ENCODE peak calls at places on chromosomes 1 and 21, in five cellular contexts. V, A, P, N and Q are unnamed samples.

GRCh38 chr1:192669174-192669573 is 33.2 kb downstream of the RGS13 start:
- DNase-seq in V (no peak), A (no peak), P (no peak), N (no peak), Q (no peak)

GRCh38 chr21:14591882-14592281 is 45.8 kb upstream of the SAMSN1 start:
- DNase-seq in V (peak; percentile 28), A (no peak), P (peak; percentile 66), N (no peak), Q (peak; percentile 60)

GRCh38 chr1:183739640-183740385 is 65.1 kb upstream of the RGL1 start:
- DNase-seq in V (no peak), A (no peak), P (peak; percentile 52), N (no peak), Q (no peak)

GRCh38 chr1:42933060-42933586 is 25.5 kb downstream of the SLC2A1 start:
- DNase-seq in V (no peak), A (no peak), P (no peak), N (no peak), Q (no peak)

GRCh38 chr1:52288286-52288685 is 77.7 kb downstream of the CC2D1B start:
- DNase-seq in V (no peak), A (peak; percentile 6), P (peak; percentile 10), N (no peak), Q (no peak)

GRCh38 chr1:12473596-12474329 is 144.2 kb downstream of the DHRS3 start:
- DNase-seq in V (no peak), A (peak; percentile 44), P (peak; percentile 30), N (no peak), Q (peak; percentile 61)

GRCh38 chr1:17551755-17552234 is 12.3 kb downstream of the ARHGEF10L start:
- DNase-seq in V (no peak), A (no peak), P (peak; percentile 63), N (no peak), Q (peak; percentile 33)

GRCh38 chr1:8018492-8019228 is 7.4 kb downstream of the ERRFI1 start:
- DNase-seq in V (no peak), A (no peak), P (peak; percentile 21), N (no peak), Q (no peak)

GRCh38 chr1:156963621-156964020 is 43.2 kb downstream of the LRRC71 start:
- DNase-seq in V (peak; percentile 53), A (no peak), P (peak; percentile 3), N (no peak), Q (no peak)

GRCh38 chr21:39094847-39095525 is 88.3 kb downstream of the PSMG1 start:
- DNase-seq in V (no peak), A (peak; percentile 88), P (peak; percentile 82), N (no peak), Q (peak; percentile 23)

GRCh38 chr21:26769613-26770188 is 75.5 kb downstream of the ADAMTS1 start:
- DNase-seq in V (no peak), A (peak; percentile 16), P (peak; percentile 84), N (no peak), Q (no peak)

GRCh38 chr1:40363721-40364120 is 9.8 kb upstream of the SMAP2 start:
- DNase-seq in V (no peak), A (no peak), P (no peak), N (no peak), Q (no peak)

GRCh38 chr1:198523183-198523942 is 17.1 kb downstream of the ATP6V1G3 start:
- DNase-seq in V (peak; percentile 70), A (no peak), P (no peak), N (no peak), Q (no peak)

GRCh38 chr1:43172532-43172972 is 422 bp downstream of the CFAP57 start:
- DNase-seq in V (no peak), A (peak; percentile 84), P (peak; percentile 89), N (peak; percentile 75), Q (peak; percentile 92)

GRCh38 chr21:34724857-34725195 is 56.0 kb downstream of the CLIC6 start:
- DNase-seq in V (no peak), A (no peak), P (no peak), N (no peak), Q (no peak)

GRCh38 chr1:155191904-155192303 is 15.8 kb downstream of the THBS3 start:
- DNase-seq in V (no peak), A (no peak), P (no peak), N (no peak), Q (peak; percentile 59)

GRCh38 chr1:18109756-18110597 is 2.4 kb downstream of the IGSF21 start:
- DNase-seq in V (no peak), A (peak; percentile 18), P (no peak), N (peak; percentile 65), Q (peak; percentile 83)

GRCh38 chr1:236429715-236430274 is 35.7 kb downstream of the EDARADD start:
- DNase-seq in V (no peak), A (no peak), P (no peak), N (no peak), Q (no peak)

GRCh38 chr1:21781971-21782867 is 730 bp downstream of the USP48 start:
- DNase-seq in V (peak; percentile 73), A (peak; percentile 57), P (peak; percentile 56), N (peak; percentile 53), Q (peak; percentile 69)

GRCh38 chr1:43329995-43330751 is 7.4 kb upstream of the MPL start:
- DNase-seq in V (no peak), A (no peak), P (peak; percentile 46), N (no peak), Q (peak; percentile 87)

GRCh38 chr1:19113362-19114092 is 96.5 kb downstream of the UBR4 start:
- DNase-seq in V (peak; percentile 44), A (peak; percentile 58), P (peak; percentile 19), N (no peak), Q (no peak)

GRCh38 chr21:46564391-46564790 is 40.5 kb downstream of the S100B start:
- DNase-seq in V (no peak), A (no peak), P (no peak), N (no peak), Q (no peak)

GRCh38 chr1:36729289-36729688 is 246.6 kb upstream of the CSF3R start:
- DNase-seq in V (no peak), A (no peak), P (no peak), N (no peak), Q (no peak)

GRCh38 chr1:215970406-215970805 is 403.3 kb downstream of the KCTD3 start:
- DNase-seq in V (no peak), A (no peak), P (peak; percentile 27), N (no peak), Q (no peak)

GRCh38 chr21:41361053-41361785 is 608 bp upstream of the MX2 start:
- DNase-seq in V (no peak), A (no peak), P (no peak), N (peak; percentile 39), Q (no peak)

GRCh38 chr1:237562247-237562823 is 328.4 kb downstream of the ZP4 start:
- DNase-seq in V (peak; percentile 26), A (peak; percentile 75), P (peak; percentile 79), N (no peak), Q (no peak)

GRCh38 chr1:184075040-184076029 is 23.8 kb downstream of the TSEN15 start:
- DNase-seq in V (peak; percentile 31), A (peak; percentile 48), P (peak; percentile 84), N (no peak), Q (no peak)

GRCh38 chr1:169245706-169246105 is 121.9 kb downstream of the NME7 start:
- DNase-seq in V (no peak), A (no peak), P (no peak), N (no peak), Q (no peak)

GRCh38 chr1:48495911-48496310 is 23.9 kb upstream of the SPATA6 start:
- DNase-seq in V (no peak), A (no peak), P (no peak), N (no peak), Q (no peak)

GRCh38 chr1:45550401-45551305 is at the start of gene AKR1A1:
- DNase-seq in V (peak; percentile 87), A (peak; percentile 87), P (peak; percentile 80), N (peak; percentile 88), Q (peak; percentile 96)

GRCh38 chr21:46098303-46099141 is 610 bp downstream of the COL6A2 start:
- DNase-seq in V (no peak), A (no peak), P (no peak), N (peak; percentile 50), Q (peak; percentile 51)

GRCh38 chr1:172976222-172977041 is 74.3 kb downstream of the TNFSF18 start:
- DNase-seq in V (no peak), A (peak; percentile 96), P (peak; percentile 91), N (no peak), Q (no peak)

GRCh38 chr1:100538935-100539835 is 1.2 kb downstream of the GPR88 start:
- DNase-seq in V (no peak), A (peak; percentile 7), P (no peak), N (no peak), Q (peak; percentile 64)

GRCh38 chr21:44354775-44355771 is 1.7 kb downstream of the TRPM2 start:
- DNase-seq in V (no peak), A (no peak), P (no peak), N (no peak), Q (no peak)

GRCh38 chr21:44353200-44353970 is at the start of gene TRPM2:
- DNase-seq in V (no peak), A (no peak), P (peak; percentile 9), N (no peak), Q (peak; percentile 72)

GRCh38 chr21:44352253-44352860 is 1.1 kb upstream of the TRPM2 start:
- DNase-seq in V (no peak), A (no peak), P (no peak), N (no peak), Q (peak; percentile 21)

GRCh38 chr21:44351535-44352252 is 1.7 kb upstream of the TRPM2 start:
- DNase-seq in V (no peak), A (no peak), P (no peak), N (no peak), Q (peak; percentile 42)

GRCh38 chr21:44354001-44354405 is 582 bp downstream of the TRPM2 start:
- DNase-seq in V (no peak), A (no peak), P (no peak), N (no peak), Q (no peak)
- H3K4me3 ChIP-seq in V (peak overlapping the region; percentile 7), A (no peak overlapping the region), P (no peak overlapping the region), N (peak overlapping the region; percentile 11), Q (no peak overlapping the region)

DNA sequence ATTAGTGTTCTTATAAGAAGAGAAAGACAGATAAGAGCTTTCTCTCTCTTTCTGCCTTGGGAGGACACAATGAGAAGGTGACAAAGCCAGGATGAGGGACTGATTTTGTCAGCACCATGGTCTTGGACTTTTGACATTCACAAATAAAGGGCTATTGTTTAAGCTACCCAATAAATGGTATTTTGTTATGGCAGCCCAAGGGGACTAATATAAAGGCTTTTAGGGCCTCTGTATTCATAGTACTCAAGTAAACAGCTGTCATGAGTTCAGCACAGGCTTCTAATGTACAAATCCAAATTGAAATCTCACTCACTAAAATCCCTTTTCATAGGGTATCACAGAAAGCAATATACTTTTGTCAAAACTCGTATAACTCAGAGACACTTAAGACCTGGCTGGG is 242.7 kb downstream of the FAF1 start:
- DNase-seq in V (no peak), A (no peak), P (no peak), N (no peak), Q (no peak)
- H3K27ac ChIP-seq in V (no peak overlapping the region), A (no peak overlapping the region), P (no peak overlapping the region), N (no peak overlapping the region), Q (no peak overlapping the region)

GRCh38 chr1:61083014-61083798 is 845 bp downstream of the NFIA start:
- DNase-seq in V (no peak), A (peak; percentile 9), P (no peak), N (no peak), Q (peak; percentile 26)
- H3K4me1 ChIP-seq in V (peaks cover 39% of the 10 kb centered on the region), A (peaks cover 56% of the 10 kb centered on the region), P (peaks cover 17% of the 10 kb centered on the region), N (peaks cover 6% of the 10 kb centered on the region), Q (peaks cover 8% of the 10 kb centered on the region)

DNA sequence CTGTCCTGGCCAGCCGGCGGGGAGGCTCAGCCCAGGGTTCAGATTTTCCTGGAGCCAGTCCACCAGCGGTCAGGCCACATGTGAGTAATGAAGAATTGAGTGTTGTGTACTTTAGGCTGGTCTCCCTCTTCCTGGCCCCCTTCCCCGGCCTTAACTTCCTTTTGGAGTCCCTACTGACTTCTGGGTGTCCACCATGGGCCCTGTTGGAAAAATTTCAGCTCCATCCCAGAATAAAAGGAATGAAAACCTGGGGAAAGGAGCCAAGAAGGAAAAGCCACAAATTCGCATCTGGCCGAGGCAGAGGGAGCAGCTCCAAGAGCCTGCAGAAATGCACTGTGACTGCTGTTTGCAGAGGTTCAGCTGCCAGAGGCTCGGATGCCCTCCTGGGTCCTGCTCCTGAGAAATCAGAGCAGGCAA is 35.5 kb upstream of the HHAT start:
- DNase-seq in V (no peak), A (no peak), P (peak; percentile 96), N (no peak), Q (peak; percentile 88)
- H3K4me3 ChIP-seq in V (no peak overlapping the region), A (no peak overlapping the region), P (peak overlapping the region; percentile 46), N (peak overlapping the region; percentile 58), Q (no peak overlapping the region)